ENCODE peak calls at places on chromosomes 16 and 17, in five cellular contexts. One of them, this sample, is unnamed.

GRCh38 chr17:77391668-77392375 is 251.1 kb downstream of the SEC14L1 start:
- DNase-seq in heart left ventricle: no peak
- DNase-seq in AG04450: peak; percentile 96
- DNase-seq in NCI-H748 treated with DMSO at 0.1 percent for 48 hours: no peak
- DNase-seq in naive B cell: no peak
- DNase-seq in this sample: no peak

GRCh38 chr17:68961204-68961893 is 6.2 kb upstream of the ABCA8 start:
- DNase-seq in heart left ventricle: no peak
- DNase-seq in AG04450: no peak
- DNase-seq in NCI-H748 treated with DMSO at 0.1 percent for 48 hours: no peak
- DNase-seq in naive B cell: no peak
- DNase-seq in this sample: no peak

GRCh38 chr16:67191995-67192681 is at the start of gene E2F4:
- DNase-seq in heart left ventricle: peak; percentile 93
- DNase-seq in AG04450: peak; percentile 76
- DNase-seq in NCI-H748 treated with DMSO at 0.1 percent for 48 hours: peak; percentile 38
- DNase-seq in naive B cell: peak; percentile 88
- DNase-seq in this sample: peak; percentile 87

GRCh38 chr16:57711-58110 is 4.1 kb downstream of the SNRNP25 start:
- DNase-seq in heart left ventricle: no peak
- DNase-seq in AG04450: no peak
- DNase-seq in NCI-H748 treated with DMSO at 0.1 percent for 48 hours: no peak
- DNase-seq in naive B cell: no peak
- DNase-seq in this sample: no peak

GRCh38 chr17:79011451-79012147 is 2.0 kb upstream of the CANT1 start:
- DNase-seq in heart left ventricle: no peak
- DNase-seq in AG04450: no peak
- DNase-seq in NCI-H748 treated with DMSO at 0.1 percent for 48 hours: no peak
- DNase-seq in naive B cell: no peak
- DNase-seq in this sample: no peak

GRCh38 chr17:40695874-40696472 is 7.6 kb downstream of the KRT24 start:
- DNase-seq in heart left ventricle: no peak
- DNase-seq in AG04450: no peak
- DNase-seq in NCI-H748 treated with DMSO at 0.1 percent for 48 hours: no peak
- DNase-seq in naive B cell: no peak
- DNase-seq in this sample: no peak

GRCh38 chr17:43907425-43907981 is at the start of gene MPP2:
- DNase-seq in heart left ventricle: peak; percentile 74
- DNase-seq in AG04450: peak; percentile 26
- DNase-seq in NCI-H748 treated with DMSO at 0.1 percent for 48 hours: peak; percentile 70
- DNase-seq in naive B cell: peak; percentile 51
- DNase-seq in this sample: peak; percentile 57

GRCh38 chr16:17161034-17161433 is 309.7 kb downstream of the XYLT1 start:
- DNase-seq in heart left ventricle: no peak
- DNase-seq in AG04450: no peak
- DNase-seq in NCI-H748 treated with DMSO at 0.1 percent for 48 hours: no peak
- DNase-seq in naive B cell: no peak
- DNase-seq in this sample: no peak

GRCh38 chr17:59330314-59330942 is 1.0 kb upstream of the YPEL2 start:
- DNase-seq in heart left ventricle: peak; percentile 79
- DNase-seq in AG04450: no peak
- DNase-seq in NCI-H748 treated with DMSO at 0.1 percent for 48 hours: no peak
- DNase-seq in naive B cell: peak; percentile 14
- DNase-seq in this sample: no peak

GRCh38 chr17:82502207-82502606 is 17.3 kb upstream of the FOXK2 start:
- DNase-seq in heart left ventricle: no peak
- DNase-seq in AG04450: no peak
- DNase-seq in NCI-H748 treated with DMSO at 0.1 percent for 48 hours: no peak
- DNase-seq in naive B cell: no peak
- DNase-seq in this sample: no peak

GRCh38 chr16:88685156-88686061 is 898 bp downstream of the SNAI3 start:
- DNase-seq in heart left ventricle: no peak
- DNase-seq in AG04450: no peak
- DNase-seq in NCI-H748 treated with DMSO at 0.1 percent for 48 hours: no peak
- DNase-seq in naive B cell: peak; percentile 59
- DNase-seq in this sample: no peak

GRCh38 chr16:66324785-66325184 is 41.7 kb upstream of the CDH5 start:
- DNase-seq in heart left ventricle: no peak
- DNase-seq in AG04450: no peak
- DNase-seq in NCI-H748 treated with DMSO at 0.1 percent for 48 hours: no peak
- DNase-seq in naive B cell: no peak
- DNase-seq in this sample: peak; percentile 26

GRCh38 chr17:50630524-50631194 is 4.0 kb upstream of the ABCC3 start:
- DNase-seq in heart left ventricle: no peak
- DNase-seq in AG04450: no peak
- DNase-seq in NCI-H748 treated with DMSO at 0.1 percent for 48 hours: peak; percentile 27
- DNase-seq in naive B cell: peak; percentile 27
- DNase-seq in this sample: peak; percentile 31

This sample was measured in COR-L47.